ENCODE peak calls at places on chromosomes 5 and 9, in five cellular contexts. F is A172; E is activated CD8-positive, alpha-beta T cell treated with anti-CD3 and anti-CD28 coated beads, Interleukin-2, amount 10 ng/mL, durations not matched to agents 7 days and 5 days; B is AML-193; S is LoVo. O is an unnamed sample.

GRCh38 chr5:158978061-158978745 is 121.5 kb downstream of the EBF1 start:
- DNase-seq in B (no peak), F (peak), S (no peak), E (no peak), O (no peak)

GRCh38 chr9:128094166-128094949 is 26.3 kb downstream of the SLC25A25 start:
- DNase-seq in F (peak), S (peak), E (peak), B (peak), O (peak)

GRCh38 chr5:179268966-179269693 is 76.1 kb downstream of the ADAMTS2 start:
- DNase-seq in B (no peak), E (no peak), S (no peak), F (no peak), O (no peak)

GRCh38 chr5:177462021-177462670 is 11.3 kb downstream of the DBN1 start:
- DNase-seq in S (no peak), E (peak), F (no peak), B (peak), O (no peak)

GRCh38 chr5:174119386-174119785 is 73.9 kb downstream of the NSG2 start:
- DNase-seq in S (no peak), F (no peak), B (no peak), E (no peak), O (no peak)

GRCh38 chr5:115433918-115434317 is 110.7 kb downstream of the FEM1C start:
- DNase-seq in S (no peak), B (no peak), F (no peak), E (no peak), O (peak)

GRCh38 chr5:6328173-6328572 is 50.2 kb downstream of the MED10 start:
- DNase-seq in B (peak), E (peak), F (peak), S (peak), O (peak)

GRCh38 chr5:172173771-172174170 is 14.3 kb downstream of the STK10 start:
- DNase-seq in S (no peak), B (no peak), F (peak), E (peak), O (peak)

GRCh38 chr9:107971241-107971640 is 481.7 kb upstream of the KLF4 start:
- DNase-seq in F (no peak), S (no peak), B (no peak), E (no peak), O (no peak)

GRCh38 chr9:131390990-131391389 is 2.9 kb upstream of the PRRC2B start:
- DNase-seq in E (no peak), F (no peak), B (no peak), S (no peak), O (no peak)

GRCh38 chr9:119761737-119762136 is 392.5 kb upstream of the BRINP1 start:
- DNase-seq in F (no peak), S (no peak), B (no peak), E (no peak), O (no peak)

GRCh38 chr5:141559481-141559880 is 59.3 kb downstream of the DIAPH1 start:
- DNase-seq in F (peak), B (no peak), S (peak), E (no peak), O (peak)

GRCh38 chr9:121485618-121486531 is 13.8 kb downstream of the GGTA1 start:
- DNase-seq in B (peak), F (no peak), E (no peak), S (no peak), O (no peak)

O was measured in RPMI7951.